ENCODE peak calls at places on chromosomes 5 and 9, in four cellular contexts. M is T-helper 9 cell, G is NCI-H1417, L is NAMALWA. I is an unnamed sample.
A peak's percentile ranks its signal among the peaks of the same experiment; 100 is the strongest.

GRCh38 chr5:18553269-18553668 is 919.0 kb downstream of the TAF11L14 start:
- DNase-seq in M (no peak), G (no peak), L (no peak), I (no peak)

GRCh38 chr5:173326501-173326960 is 1.7 kb downstream of the STC2 start:
- DNase-seq in M (no peak), G (no peak), L (peak; percentile 41), I (no peak)

GRCh38 chr5:168218746-168219145 is 72.7 kb upstream of the WWC1 start:
- DNase-seq in M (no peak), G (no peak), L (no peak), I (no peak)

GRCh38 chr5:110544603-110545002 is 181.9 kb downstream of the TMEM232 start:
- DNase-seq in M (no peak), G (no peak), L (no peak), I (no peak)

GRCh38 chr5:157690690-157691433 is 19.5 kb downstream of the C5orf52 start:
- DNase-seq in M (no peak), G (no peak), L (no peak), I (no peak)

GRCh38 chr5:32261198-32261597 is 51.5 kb downstream of the MTMR12 start:
- DNase-seq in M (no peak), G (no peak), L (peak; percentile 24), I (no peak)

GRCh38 chr5:148949871-148950863 is 112.7 kb downstream of the SH3TC2 start:
- DNase-seq in M (no peak), G (peak; percentile 3), L (no peak), I (no peak)

GRCh38 chr5:180802325-180803180 is at the start of gene MGAT1:
- DNase-seq in M (peak; percentile 76), G (peak; percentile 59), L (peak; percentile 73), I (peak; percentile 31)

GRCh38 chr5:109784687-109785086 is 95.0 kb downstream of the MAN2A1 start:
- DNase-seq in M (no peak), G (no peak), L (no peak), I (no peak)

GRCh38 chr9:114285166-114285867 is 37.6 kb upstream of the ORM1 start:
- DNase-seq in M (no peak), G (no peak), L (no peak), I (no peak)

GRCh38 chr5:17005087-17005828 is 69.2 kb upstream of the MYO10 start:
- DNase-seq in M (no peak), G (no peak), L (no peak), I (no peak)

GRCh38 chr5:179126506-179126991 is 66.4 kb downstream of the ZNF354C start:
- DNase-seq in M (no peak), G (no peak), L (no peak), I (no peak)

GRCh38 chr9:136172412-136173079 is 32.4 kb downstream of the LHX3 start:
- DNase-seq in M (no peak), G (peak; percentile 51), L (no peak), I (no peak)

GRCh38 chr5:82334085-82334680 is 56.0 kb upstream of the RPS23 start:
- DNase-seq in M (no peak), G (no peak), L (no peak), I (no peak)

GRCh38 chr9:127661342-127661741 is 45.4 kb upstream of the CFAP157 start:
- DNase-seq in M (no peak), G (no peak), L (no peak), I (peak; percentile 70)

GRCh38 chr5:117829646-117830045 is 1158.7 kb downstream of the DTWD2 start:
- DNase-seq in M (no peak), G (no peak), L (no peak), I (no peak)

GRCh38 chr5:2511131-2511530 is 240.3 kb downstream of the IRX2 start:
- DNase-seq in M (no peak), G (no peak), L (no peak), I (no peak)

GRCh38 chr5:77679791-77680190 is 41.3 kb upstream of the OTP start:
- DNase-seq in M (no peak), G (no peak), L (no peak), I (no peak)

GRCh38 chr5:168153263-168153930 is 138.0 kb upstream of the WWC1 start:
- DNase-seq in M (no peak), G (no peak), L (no peak), I (no peak)

GRCh38 chr9:95937131-95937530 is 61.6 kb downstream of the ERCC6L2 start:
- DNase-seq in M (no peak), G (no peak), L (no peak), I (no peak)